ENCODE peak calls at places on chromosomes 12 and 14, in seven cellular contexts. A is SK-N-SH, M is HepG2, N is K562, V is H1, P is GM12878, D is HCT116. F is an unnamed sample.

GRCh38 chr14:55129086-55129427 is at the start of gene LGALS3:
- DNase-seq in A (peak; percentile 88), M (no peak), N (peak; percentile 69), V (no peak), P (no peak), D (no peak), F (peak; percentile 98)

GRCh38 chr12:95126076-95126475 is 52.7 kb upstream of the NR2C1 start:
- DNase-seq in A (no peak), M (no peak), N (no peak), V (no peak), P (no peak), D (no peak), F (no peak)

GRCh38 chr14:26791117-26791806 is 193.4 kb upstream of the NOVA1 start:
- DNase-seq in A (no peak), M (no peak), N (no peak), V (no peak), P (no peak), D (no peak), F (no peak)

GRCh38 chr12:105423237-105423636 is 92.7 kb downstream of the C12orf75 start:
- DNase-seq in A (no peak), M (no peak), N (no peak), V (no peak), P (no peak), D (no peak), F (no peak)

GRCh38 chr14:99603965-99604765 is at the start of gene CCDC85C:
- DNase-seq in A (peak; percentile 100), M (peak; percentile 81), N (peak; percentile 97), V (peak; percentile 82), P (peak; percentile 32), D (peak; percentile 85), F (peak; percentile 99)

GRCh38 chr12:92464911-92465310 is 237.9 kb upstream of the PLEKHG7 start:
- DNase-seq in A (no peak), M (no peak), N (no peak), V (no peak), P (no peak), D (no peak), F (no peak)

GRCh38 chr12:55830601-55831406 is 1.4 kb upstream of the DNAJC14 start:
- DNase-seq in A (peak; percentile 88), M (peak; percentile 45), N (peak; percentile 76), V (no peak), P (no peak), D (no peak), F (peak; percentile 54)

GRCh38 chr12:96132819-96133218 is 61.4 kb upstream of the ELK3 start:
- DNase-seq in A (no peak), M (peak; percentile 38), N (no peak), V (no peak), P (no peak), D (no peak), F (no peak)

GRCh38 chr12:62250671-62251608 is 9.3 kb upstream of the USP15 start:
- DNase-seq in A (no peak), M (no peak), N (peak; percentile 84), V (no peak), P (peak; percentile 39), D (no peak), F (no peak)

GRCh38 chr14:100408350-100409015 is 85.3 kb downstream of the SLC25A47 start:
- DNase-seq in A (no peak), M (no peak), N (peak; percentile 56), V (no peak), P (no peak), D (peak; percentile 67), F (no peak)

GRCh38 chr14:36738269-36738668 is 76.6 kb downstream of the PAX9 start:
- DNase-seq in A (no peak), M (no peak), N (no peak), V (no peak), P (no peak), D (no peak), F (no peak)

GRCh38 chr12:54131641-54132280 is 57.0 kb downstream of the SMUG1 start:
- DNase-seq in A (no peak), M (no peak), N (no peak), V (no peak), P (no peak), D (no peak), F (peak; percentile 35)

GRCh38 chr12:32457251-32458025 is 58.1 kb downstream of the FGD4 start:
- DNase-seq in A (no peak), M (no peak), N (no peak), V (no peak), P (no peak), D (no peak), F (no peak)

GRCh38 chr12:6461401-6462233 is 8.9 kb downstream of the VAMP1 start:
- DNase-seq in A (no peak), M (no peak), N (no peak), V (no peak), P (peak; percentile 95), D (no peak), F (no peak)

GRCh38 chr12:55694188-55694515 is 13.6 kb downstream of the ITGA7 start:
- DNase-seq in A (no peak), M (no peak), N (no peak), V (no peak), P (no peak), D (no peak), F (no peak)

GRCh38 chr12:106078358-106079025 is 60.3 kb downstream of the NUAK1 start:
- DNase-seq in A (no peak), M (no peak), N (no peak), V (no peak), P (no peak), D (no peak), F (no peak)

GRCh38 chr14:85618978-85619377 is 89.0 kb downstream of the FLRT2 start:
- DNase-seq in A (no peak), M (no peak), N (no peak), V (no peak), P (no peak), D (no peak), F (no peak)

GRCh38 chr12:120254809-120255208 is 10.7 kb downstream of the PXN start:
- DNase-seq in A (no peak), M (no peak), N (no peak), V (no peak), P (no peak), D (no peak), F (no peak)

GRCh38 chr12:75480469-75480949 is at the start of gene GLIPR1:
- DNase-seq in A (peak; percentile 2), M (peak; percentile 45), N (peak; percentile 13), V (no peak), P (peak; percentile 72), D (no peak), F (peak; percentile 16)

GRCh38 chr14:39107624-39108023 is 4.6 kb upstream of the SEC23A start:
- DNase-seq in A (peak; percentile 35), M (peak; percentile 78), N (peak; percentile 37), V (no peak), P (no peak), D (no peak), F (peak; percentile 63)

GRCh38 chr12:2126676-2127406 is 74.1 kb downstream of the CACNA1C start:
- DNase-seq in A (no peak), M (no peak), N (no peak), V (no peak), P (no peak), D (no peak), F (no peak)

GRCh38 chr12:49108958-49109404 is 1.7 kb downstream of the LMBR1L start:
- DNase-seq in A (no peak), M (peak; percentile 23), N (peak; percentile 63), V (no peak), P (no peak), D (no peak), F (no peak)
- TF ChIP-seq JUND in A (no peak), M (no peak), N (peak; percentile 17), V (no peak), P (no peak), D (no peak), F (no peak)

DNA sequence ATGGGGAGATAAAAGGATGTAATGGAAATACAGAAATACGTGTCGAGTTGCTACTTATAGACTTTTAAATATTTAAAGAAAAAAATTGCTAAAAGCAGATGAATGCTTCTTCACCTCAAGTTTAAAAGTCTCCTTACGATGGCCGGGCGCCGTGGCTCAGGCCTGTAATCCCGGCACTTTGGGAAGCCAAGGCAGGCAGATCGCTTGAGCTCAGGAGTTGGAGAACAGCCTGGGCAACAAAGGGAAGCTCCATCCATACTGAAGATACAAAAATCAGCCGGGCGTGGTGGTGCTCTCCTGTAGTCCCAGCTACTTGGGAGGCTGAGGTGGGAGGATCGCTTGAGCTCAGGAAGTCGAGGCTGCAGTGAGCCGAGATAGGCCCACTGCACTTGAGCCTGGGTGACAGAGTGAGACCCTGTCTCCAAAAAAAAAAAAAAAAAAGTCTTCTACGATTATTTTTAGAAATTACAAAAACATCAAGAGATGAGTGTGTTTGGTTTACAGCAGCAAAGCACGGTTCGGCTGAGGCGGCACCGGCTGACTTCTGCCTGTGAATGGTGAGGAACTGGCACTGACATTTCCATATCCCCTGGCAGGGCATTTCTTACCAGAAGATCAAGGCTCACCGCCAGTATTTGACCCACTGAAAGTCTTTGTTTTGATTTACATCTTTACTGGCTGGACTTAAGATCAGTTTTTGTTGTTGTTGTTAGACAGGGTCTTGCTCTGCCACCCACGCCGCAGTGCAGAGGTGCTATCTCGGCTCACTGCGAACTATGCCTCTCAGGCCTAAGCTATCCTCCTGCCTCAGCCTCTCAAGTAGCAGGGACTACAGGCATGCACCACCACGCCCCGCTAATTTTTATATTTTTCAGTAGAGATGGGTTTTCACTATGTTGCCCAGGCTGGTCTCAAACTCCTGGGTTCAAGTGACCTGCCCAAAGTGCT is 3.9 kb upstream of the MTA1 start:
- DNase-seq in A (no peak), M (no peak), N (no peak), V (no peak), P (no peak), D (no peak), F (no peak)
- TF ChIP-seq JUND in A (no peak), M (no peak), N (no peak), V (no peak), P (no peak), D (no peak), F (no peak)

DNA sequence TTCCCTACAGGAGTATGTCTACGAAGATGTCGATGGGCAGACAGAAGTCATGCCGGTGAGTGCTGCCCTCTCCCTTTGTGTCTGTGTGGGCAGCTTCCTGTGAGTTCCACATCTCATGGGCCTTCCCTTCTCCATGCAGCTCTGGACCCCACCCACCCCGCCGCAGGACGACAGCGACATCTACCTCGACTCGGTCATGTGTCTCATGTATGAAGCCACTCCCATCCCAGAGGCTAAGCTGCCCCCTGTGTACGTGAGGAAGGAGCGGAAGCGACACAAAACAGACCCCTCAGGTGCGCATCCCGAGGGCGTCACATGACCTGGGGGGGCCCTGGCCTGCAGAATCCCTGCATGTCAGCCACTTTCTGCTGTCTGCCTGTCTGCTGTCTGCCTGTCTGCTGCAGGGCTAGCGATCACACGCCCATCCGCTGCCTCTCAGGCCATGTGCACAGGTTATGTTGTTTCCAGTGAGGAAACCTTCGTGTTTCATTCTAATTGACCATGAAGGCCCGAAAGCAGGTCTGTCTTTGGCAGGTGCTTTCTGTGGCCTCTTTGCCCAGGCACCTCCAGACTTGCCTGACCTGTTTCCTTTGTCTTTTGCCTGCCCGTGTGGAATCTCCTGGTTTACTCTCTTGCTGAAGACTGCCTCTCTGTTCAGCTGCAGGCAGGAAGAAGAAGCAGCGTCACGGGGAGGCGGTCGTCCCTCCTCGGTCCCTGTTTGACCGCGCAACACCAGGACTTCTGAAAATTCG is 95.1 kb downstream of the EP400 start:
- DNase-seq in A (no peak), M (no peak), N (no peak), V (no peak), P (no peak), D (no peak), F (peak; percentile 24)
- TF ChIP-seq JUND in A (no peak), M (no peak), N (no peak), V (no peak), P (no peak), D (no peak), F (no peak)

DNA sequence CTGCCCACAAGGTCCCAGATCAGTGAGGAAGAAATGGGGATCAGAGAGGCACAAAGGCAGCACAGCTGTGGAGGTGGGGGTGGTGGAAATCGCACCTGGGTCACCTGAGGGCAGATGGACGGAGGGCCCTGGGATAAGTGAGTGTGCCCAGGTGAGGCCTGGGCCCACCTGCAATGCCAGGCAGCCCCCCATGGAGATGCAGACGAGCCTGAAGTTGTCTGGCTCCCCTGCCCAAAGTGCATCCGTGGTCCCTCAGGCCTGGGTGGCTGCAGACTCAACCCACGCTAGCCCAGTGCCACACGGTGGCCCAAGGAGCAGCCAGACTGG is 84.9 kb downstream of the NCOR2 start:
- DNase-seq in A (no peak), M (no peak), N (no peak), V (no peak), P (no peak), D (no peak), F (no peak)
- TF ChIP-seq JUND in A (no peak), M (no peak), N (no peak), V (no peak), P (no peak), D (no peak), F (no peak)

F was measured in T47D.